ENCODE peak calls at places on chromosome 1, in nine cellular contexts. H, M, C, N, U, R, F, V and I are unnamed samples.

GRCh38 chr1:172991674-172992400 is 58.9 kb downstream of the TNFSF18 start:
- DNase-seq in M (no peak), F (no peak), N (no peak), V (no peak), C (no peak), H (no peak), U (no peak), R (no peak), I (no peak)

GRCh38 chr1:155052412-155053400 is 1.6 kb downstream of the ADAM15 start:
- DNase-seq in R (no peak), V (no peak), F (no peak), C (peak; percentile 48), H (peak; percentile 31), N (peak; percentile 67), M (peak; percentile 37), U (peak; percentile 59), I (no peak)

GRCh38 chr1:173470608-173471007 is 6.5 kb upstream of the PRDX6 start:
- DNase-seq in U (no peak), V (no peak), N (no peak), C (peak; percentile 16), H (no peak), M (no peak), R (no peak), F (no peak), I (no peak)

GRCh38 chr1:163315773-163316374 is 5.9 kb upstream of the NUF2 start:
- DNase-seq in F (peak; percentile 33), V (peak; percentile 16), M (peak; percentile 75), U (peak; percentile 24), C (peak; percentile 62), H (peak; percentile 20), R (no peak), N (no peak), I (no peak)

GRCh38 chr1:113981962-113982931 is 3.0 kb downstream of the OLFML3 start:
- DNase-seq in N (peak; percentile 67), F (no peak), U (peak; percentile 56), V (peak; percentile 77), R (no peak), H (peak; percentile 41), C (no peak), M (peak; percentile 95), I (peak; percentile 79)

GRCh38 chr1:33443705-33444180 is 12.8 kb upstream of the PHC2 start:
- DNase-seq in R (no peak), H (no peak), N (no peak), V (no peak), C (no peak), F (no peak), M (no peak), U (no peak), I (no peak)

GRCh38 chr1:162113419-162113818 is 43.9 kb downstream of the NOS1AP start:
- DNase-seq in N (no peak), C (no peak), M (no peak), V (no peak), F (no peak), U (no peak), R (no peak), H (no peak), I (no peak)

GRCh38 chr1:72280714-72281113 is 1.6 kb downstream of the NEGR1 start:
- DNase-seq in U (no peak), N (no peak), H (no peak), R (no peak), C (no peak), M (peak; percentile 40), F (no peak), V (no peak), I (no peak)

GRCh38 chr1:27299385-27300252 is 22.3 kb upstream of the TMEM222 start:
- DNase-seq in V (peak; percentile 85), M (peak; percentile 99), C (no peak), U (peak; percentile 53), H (peak; percentile 28), F (peak; percentile 56), R (no peak), N (peak; percentile 67), I (peak; percentile 86)

GRCh38 chr1:52955129-52955970 is 28.3 kb downstream of the SCP2 start:
- DNase-seq in F (no peak), M (peak; percentile 92), H (peak; percentile 14), V (no peak), C (no peak), N (no peak), R (no peak), U (peak; percentile 28), I (no peak)

GRCh38 chr1:184822267-184822666 is 67.6 kb upstream of the EDEM3 start:
- DNase-seq in M (no peak), F (no peak), U (no peak), R (no peak), C (no peak), N (no peak), H (no peak), V (no peak), I (no peak)

GRCh38 chr1:29826646-29827045 is 590.3 kb downstream of the PTPRU start:
- DNase-seq in H (no peak), M (no peak), N (no peak), U (no peak), V (no peak), F (no peak), C (no peak), R (no peak), I (peak; percentile 7)

DNA sequence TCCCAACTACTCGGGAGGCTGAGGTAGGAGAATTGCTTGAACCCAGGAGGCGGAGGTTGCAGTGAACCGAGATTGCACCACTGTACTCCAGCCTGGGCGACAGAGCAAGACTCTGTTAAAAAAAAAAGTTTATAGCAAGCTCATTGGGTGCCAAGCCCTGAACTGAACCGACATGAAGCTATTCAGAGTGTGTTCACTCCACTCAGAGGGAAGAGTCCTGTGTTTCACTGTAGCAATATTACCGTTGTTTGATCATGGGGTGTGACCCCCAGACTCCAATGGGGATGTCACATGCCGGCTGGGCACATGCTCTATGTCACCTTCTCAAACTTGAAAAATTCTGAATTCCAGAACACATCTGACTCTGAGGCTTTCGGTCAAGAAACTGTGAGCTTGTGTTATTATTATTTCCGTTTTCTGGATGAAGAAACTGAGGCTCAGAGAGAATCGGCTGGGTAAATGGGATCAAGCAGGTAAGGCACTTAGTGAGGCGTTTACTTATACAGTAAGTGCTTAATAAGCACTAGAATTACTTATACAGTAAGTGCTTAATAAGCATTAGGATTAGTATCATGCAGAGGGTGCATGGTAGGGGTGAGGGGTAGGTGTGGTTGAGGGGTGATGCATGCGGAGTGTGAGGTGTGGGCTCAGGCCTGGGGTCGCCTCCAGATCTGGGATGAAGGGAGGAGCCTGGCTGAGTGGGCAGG is 36.2 kb downstream of the HSPG2 start:
- DNase-seq in C (no peak), V (no peak), U (no peak), F (no peak), M (no peak), H (no peak), N (no peak), R (no peak), I (no peak)
- H3K27ac ChIP-seq in C (no peak overlapping the region), V (no peak overlapping the region), U (peak overlapping the region; percentile 41), F (no peak overlapping the region), M (peak overlapping the region; percentile 96), H (peak overlapping the region; percentile 41), N (peak overlapping the region; percentile 90), R (no peak overlapping the region), I (peak overlapping the region; percentile 91)

GRCh38 chr1:21307663-21308062 is 17.4 kb upstream of the ECE1 start:
- DNase-seq in M (no peak), F (no peak), V (no peak), H (no peak), N (no peak), R (no peak), C (no peak), U (no peak), I (no peak)
- H3K4me1 ChIP-seq in M (peaks cover 48% of the 10 kb centered on the region), F (peaks cover 28% of the 10 kb centered on the region), V (peaks cover 29% of the 10 kb centered on the region), H (peaks cover 63% of the 10 kb centered on the region), N (peaks cover 74% of the 10 kb centered on the region), R (peaks cover 8% of the 10 kb centered on the region), C (peaks cover 7% of the 10 kb centered on the region), U (peaks cover 3% of the 10 kb centered on the region), I (peaks cover 50% of the 10 kb centered on the region)

DNA sequence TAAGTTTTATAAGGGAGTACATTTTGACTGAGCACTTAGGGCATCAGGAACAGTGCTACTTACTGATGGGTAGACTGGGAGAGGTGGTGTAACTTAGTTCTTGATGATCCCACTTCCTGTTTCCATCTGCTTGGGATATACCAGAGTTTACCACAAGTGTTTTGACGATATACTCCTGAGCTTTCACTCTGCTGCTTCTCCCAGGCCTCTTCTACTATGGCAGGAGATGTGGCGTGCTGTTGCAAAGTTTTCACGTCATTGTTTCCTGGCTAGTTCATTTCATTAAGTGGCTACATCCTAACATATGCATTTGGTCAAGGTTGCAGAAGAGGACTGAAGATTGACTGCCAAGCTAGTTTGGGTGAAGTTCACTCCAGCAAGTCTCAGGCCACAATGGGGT is 41.3 kb upstream of the LAMC2 start:
- DNase-seq in N (no peak), H (no peak), M (no peak), F (no peak), R (no peak), V (no peak), C (no peak), U (no peak), I (no peak)
- H3K4me3 ChIP-seq in N (no peak overlapping the region), H (no peak overlapping the region), M (no peak overlapping the region), F (no peak overlapping the region), R (no peak overlapping the region), V (no peak overlapping the region), C (no peak overlapping the region), U (no peak overlapping the region), I (no peak overlapping the region)

GRCh38 chr1:109184657-109185056 is 29.1 kb upstream of the SARS1 start:
- DNase-seq in M (no peak), N (no peak), F (no peak), C (no peak), V (no peak), R (no peak), U (no peak), H (no peak), I (no peak)

GRCh38 chr1:109183339-109183738 is 30.4 kb upstream of the SARS1 start:
- DNase-seq in H (no peak), C (no peak), V (no peak), F (no peak), N (no peak), U (no peak), R (no peak), M (no peak), I (no peak)

GRCh38 chr1:109185357-109185756 is 28.4 kb upstream of the SARS1 start:
- DNase-seq in R (no peak), U (no peak), C (no peak), V (no peak), F (no peak), N (no peak), M (peak; percentile 37), H (no peak), I (no peak)

GRCh38 chr1:109181085-109181806 is 32.5 kb upstream of the SARS1 start:
- DNase-seq in N (no peak), F (no peak), M (peak; percentile 33), V (no peak), R (no peak), C (no peak), U (peak; percentile 53), H (peak; percentile 35), I (no peak)

GRCh38 chr1:109181807-109182163 is 31.9 kb upstream of the SARS1 start:
- DNase-seq in F (no peak), C (no peak), N (no peak), M (no peak), V (no peak), R (no peak), U (peak; percentile 36), H (no peak), I (no peak)
- H3K27ac ChIP-seq in F (no peak overlapping the region), C (no peak overlapping the region), N (no peak overlapping the region), M (no peak overlapping the region), V (no peak overlapping the region), R (no peak overlapping the region), U (peak overlapping the region; percentile 75), H (peak overlapping the region; percentile 86), I (no peak overlapping the region)